ENCODE peak calls at places on chromosomes 4 and X, in six cellular contexts. S is IMR-90, N is mesenchymal stem cell, J is mesendoderm, V is trophoblast cell, M is H1. A is an unnamed sample.

GRCh38 chrX:97131886-97132285 is 248.2 kb downstream of the RPA4 start:
- DNase-seq in S (no peak), N (no peak), J (no peak), V (no peak), M (no peak), A (no peak)

GRCh38 chrX:18995216-18995615 is 11.3 kb upstream of the PHKA2 start:
- DNase-seq in S (peak; percentile 61), N (peak; percentile 50), J (no peak), V (peak; percentile 12), M (no peak), A (no peak)

GRCh38 chr4:39227906-39228305 is 45.6 kb downstream of the WDR19 start:
- DNase-seq in S (peak; percentile 51), N (no peak), J (no peak), V (no peak), M (no peak), A (no peak)

GRCh38 chr4:14410469-14410868 is 591.8 kb upstream of the CPEB2 start:
- DNase-seq in S (no peak), N (no peak), J (peak; percentile 39), V (no peak), M (no peak), A (no peak)

GRCh38 chr4:125703443-125703842 is 388.7 kb downstream of the FAT4 start:
- DNase-seq in S (peak; percentile 61), N (peak; percentile 47), J (no peak), V (no peak), M (no peak), A (no peak)

GRCh38 chr4:107683873-107684272 is 36.2 kb downstream of the PAPSS1 start:
- DNase-seq in S (no peak), N (no peak), J (no peak), V (no peak), M (no peak), A (no peak)

GRCh38 chr4:2786794-2787229 is 6.1 kb upstream of the SH3BP2 start:
- DNase-seq in S (no peak), N (no peak), J (no peak), V (no peak), M (no peak), A (no peak)

GRCh38 chrX:84046403-84046984 is 141.5 kb downstream of the RPS6KA6 start:
- DNase-seq in S (peak; percentile 38), N (peak; percentile 28), J (peak; percentile 60), V (peak; percentile 0), M (peak; percentile 46), A (peak; percentile 20)

GRCh38 chrX:8783100-8784098 is 17.8 kb downstream of the FAM9A start:
- DNase-seq in S (peak; percentile 4), N (no peak), J (peak; percentile 58), V (no peak), M (peak; percentile 71), A (no peak)

GRCh38 chrX:110992611-110993010 is 103.4 kb upstream of the PAK3 start:
- DNase-seq in S (peak; percentile 13), N (peak; percentile 8), J (peak; percentile 57), V (peak; percentile 4), M (no peak), A (peak; percentile 3)

GRCh38 chrX:39275500-39276068 is 474.3 kb downstream of the MID1IP1 start:
- DNase-seq in S (no peak), N (no peak), J (no peak), V (no peak), M (no peak), A (no peak)

GRCh38 chrX:129808829-129809745 is 29.3 kb downstream of the SASH3 start:
- DNase-seq in S (no peak), N (peak; percentile 10), J (no peak), V (no peak), M (no peak), A (no peak)

GRCh38 chrX:154800508-154801207 is 4.6 kb downstream of the MPP1 start:
- DNase-seq in S (no peak), N (no peak), J (no peak), V (no peak), M (no peak), A (no peak)

GRCh38 chr4:187236491-187236890 is 512.8 kb upstream of the FAT1 start:
- DNase-seq in S (peak; percentile 84), N (peak; percentile 28), J (no peak), V (peak; percentile 73), M (no peak), A (no peak)

GRCh38 chrX:2933125-2933900 is 4.2 kb upstream of the ARSD start:
- DNase-seq in S (no peak), N (no peak), J (no peak), V (no peak), M (no peak), A (no peak)

GRCh38 chr4:65242156-65242846 is 428.0 kb downstream of the EPHA5 start:
- DNase-seq in S (no peak), N (no peak), J (no peak), V (no peak), M (no peak), A (no peak)

GRCh38 chr4:786074-786741 is 39.7 kb downstream of the CPLX1 start:
- DNase-seq in S (no peak), N (no peak), J (no peak), V (no peak), M (no peak), A (no peak)
- H3K4me3 ChIP-seq in S (no peak overlapping the region), N (no peak overlapping the region), J (no peak overlapping the region), V (no peak overlapping the region), M (no peak overlapping the region), A (peak overlapping the region; percentile 62)

GRCh38 chr4:48341776-48342558 is 638 bp downstream of the SLAIN2 start:
- DNase-seq in S (peak; percentile 28), N (peak; percentile 58), J (peak; percentile 74), V (peak; percentile 36), M (peak; percentile 80), A (peak; percentile 61)
- H3K18ac ChIP-seq in S (peak overlapping the region; percentile 31), N (peak overlapping the region; percentile 98), J (peak overlapping the region; percentile 94), V (peak overlapping the region; percentile 93), M (peak overlapping the region; percentile 85), A (peak overlapping the region; percentile 99)

GRCh38 chr4:98558366-98558765 is 100.0 kb downstream of the TSPAN5 start:
- DNase-seq in S (no peak), N (no peak), J (peak; percentile 28), V (no peak), M (no peak), A (no peak)
- H2BK5ac ChIP-seq in S (no peak overlapping the region), N (no peak overlapping the region), J (no peak overlapping the region), V (no peak overlapping the region), M (no peak overlapping the region), A (no peak overlapping the region)

DNA sequence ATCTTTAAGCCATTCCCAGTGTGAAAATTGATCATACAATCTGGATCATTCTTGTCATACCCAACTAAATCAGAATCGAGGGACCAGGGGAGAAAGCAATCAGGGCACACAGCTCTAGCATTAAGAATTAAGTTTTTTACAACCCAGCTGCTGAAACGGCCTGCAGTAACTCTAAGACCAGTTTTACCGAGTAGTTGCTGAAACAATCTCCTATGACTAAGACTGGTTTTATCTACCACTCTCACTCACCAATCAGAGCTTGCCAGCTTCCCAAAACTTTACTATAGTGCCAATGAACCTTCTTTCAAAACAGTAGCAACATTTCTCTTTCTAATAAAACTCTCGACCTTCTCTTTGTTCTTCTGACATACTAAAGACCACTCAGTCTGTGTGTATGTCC is 2.8 kb upstream of the SAP30 start:
- DNase-seq in S (peak; percentile 27), N (no peak), J (no peak), V (no peak), M (no peak), A (no peak)
- H3K4me3 ChIP-seq in S (no peak overlapping the region), N (no peak overlapping the region), J (no peak overlapping the region), V (no peak overlapping the region), M (no peak overlapping the region), A (no peak overlapping the region)

DNA sequence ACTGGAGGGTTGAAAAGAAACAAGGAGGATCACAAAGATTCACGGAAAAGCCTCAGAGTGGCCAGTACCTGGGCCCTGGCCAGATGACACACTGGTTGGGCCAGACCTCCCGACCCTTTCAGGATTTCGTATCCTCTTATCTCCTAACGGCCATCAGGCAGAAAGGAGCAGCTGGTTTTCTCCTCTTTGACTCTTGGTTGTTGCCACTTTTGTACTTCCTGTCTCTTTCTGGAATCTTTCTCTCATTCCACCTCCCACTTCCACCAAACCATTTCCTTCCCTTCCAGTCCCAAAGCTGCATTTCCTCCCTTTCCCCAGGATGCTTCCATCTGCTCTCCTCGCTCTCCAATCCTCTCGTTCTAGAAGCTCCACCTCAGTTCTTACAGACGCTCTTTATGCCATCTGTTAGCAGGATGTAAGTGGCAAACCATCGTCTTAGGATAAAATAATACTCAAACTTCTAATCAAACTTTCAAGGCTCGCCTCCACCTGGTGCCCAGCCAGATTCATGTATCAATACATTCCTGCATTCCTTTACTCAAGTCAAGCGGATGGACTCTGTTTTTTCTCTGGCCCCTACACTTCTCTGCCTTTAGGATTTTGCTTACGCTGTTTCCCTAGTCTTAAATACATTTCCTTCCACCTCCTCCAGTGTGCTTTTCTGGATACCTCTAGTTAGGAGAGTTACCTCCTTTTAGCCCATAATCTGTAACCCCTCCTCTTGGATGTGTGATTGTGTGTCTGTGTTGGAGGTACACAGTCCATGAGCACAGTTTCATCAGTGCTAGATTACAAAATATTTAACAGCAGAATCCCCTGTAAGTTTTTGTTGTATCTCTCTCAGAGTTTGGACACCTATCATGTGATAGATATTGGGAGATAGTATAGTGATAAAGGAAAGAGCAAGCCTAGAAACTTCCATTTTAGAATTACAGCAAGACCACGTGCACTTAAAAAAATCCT is 70.4 kb downstream of the LDB2 start:
- DNase-seq in S (peak; percentile 4), N (no peak), J (peak; percentile 41), V (no peak), M (no peak), A (no peak)
- H3K18ac ChIP-seq in S (no peak overlapping the region), N (no peak overlapping the region), J (no peak overlapping the region), V (no peak overlapping the region), M (no peak overlapping the region), A (peak overlapping the region; percentile 22)

DNA sequence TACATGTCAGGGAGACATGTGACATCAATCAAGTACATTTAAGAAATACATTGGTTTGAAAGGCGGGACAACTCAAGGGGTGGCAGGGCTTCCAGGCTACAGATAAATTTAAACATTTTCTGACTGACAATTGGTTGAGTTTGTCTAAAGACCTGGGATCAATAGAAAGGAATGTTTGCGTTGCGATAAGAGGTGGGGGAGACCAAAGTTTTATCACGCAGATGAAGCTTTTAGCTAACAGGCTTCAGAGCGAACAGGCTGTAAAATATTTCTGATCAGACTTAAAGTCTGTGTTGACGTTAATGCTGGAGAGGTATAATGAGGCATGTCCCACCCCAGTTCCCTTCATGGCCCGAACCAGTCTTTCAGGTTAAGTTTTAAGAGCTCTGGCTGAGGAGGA is 346.7 kb upstream of the RASGEF1B start:
- DNase-seq in S (no peak), N (no peak), J (no peak), V (no peak), M (no peak), A (no peak)
- H2BK5ac ChIP-seq in S (no peak overlapping the region), N (no peak overlapping the region), J (no peak overlapping the region), V (no peak overlapping the region), M (no peak overlapping the region), A (no peak overlapping the region)

A was measured in neuronal stem cell.